ENCODE peak calls at places on chromosome 6, in five cellular contexts. K is heart right ventricle; E is endothelial cell; Y is T1000; M is central memory CD4-positive, alpha-beta T cell. V is an unnamed sample.

GRCh38 chr6:105849741-105850140 is 236.4 kb upstream of the PRDM1 start:
- DNase-seq in K (no peak), Y (no peak), E (no peak), M (no peak), V (no peak)

GRCh38 chr6:36600564-36601146 is 6.5 kb downstream of the SRSF3 start:
- DNase-seq in Y (no peak), K (no peak), M (no peak), E (no peak), V (no peak)

GRCh38 chr6:154039231-154039842 is at the start of gene OPRM1:
- DNase-seq in E (peak), K (peak), M (no peak), Y (no peak), V (no peak)

GRCh38 chr6:136210450-136211165 is 39.5 kb downstream of the MTFR2 start:
- DNase-seq in K (no peak), M (no peak), E (no peak), Y (no peak), V (no peak)

GRCh38 chr6:115896538-115897129 is 164.1 kb downstream of the FRK start:
- DNase-seq in K (no peak), Y (no peak), E (peak), M (no peak), V (peak)

GRCh38 chr6:18147160-18147559 is 7.7 kb downstream of the TPMT start:
- DNase-seq in Y (no peak), M (no peak), E (no peak), K (no peak), V (no peak)

GRCh38 chr6:75581231-75581630 is 20.4 kb upstream of the SENP6 start:
- DNase-seq in E (no peak), K (no peak), M (no peak), Y (no peak), V (no peak)

GRCh38 chr6:69827491-69827890 is 30.7 kb upstream of the LMBRD1 start:
- DNase-seq in K (no peak), Y (no peak), E (no peak), M (no peak), V (no peak)

GRCh38 chr6:158207452-158207788 is 39.3 kb downstream of the GTF2H5 start:
- DNase-seq in K (no peak), Y (no peak), E (no peak), M (no peak), V (no peak)

GRCh38 chr6:142014515-142014914 is 118.2 kb upstream of the GJE1 start:
- DNase-seq in E (peak), Y (peak), K (no peak), M (no peak), V (no peak)

GRCh38 chr6:138562691-138563090 is 63.4 kb upstream of the NHSL1 start:
- DNase-seq in K (no peak), Y (no peak), M (no peak), E (no peak), V (no peak)

GRCh38 chr6:25727028-25727427 is 27.5 kb upstream of the SLC17A4 start:
- DNase-seq in E (no peak), Y (no peak), M (no peak), K (no peak), V (no peak)

GRCh38 chr6:118377711-118378414 is 170.2 kb upstream of the PLN start:
- DNase-seq in K (peak), Y (no peak), E (no peak), M (no peak), V (no peak)

GRCh38 chr6:156398371-156398770 is 378.8 kb upstream of the ARID1B start:
- DNase-seq in K (no peak), M (no peak), E (no peak), Y (no peak), V (no peak)

GRCh38 chr6:113347420-113347819 is 509.7 kb upstream of the MARCKS start:
- DNase-seq in K (no peak), M (no peak), Y (no peak), E (no peak), V (no peak)

GRCh38 chr6:17622144-17622543 is 22.0 kb downstream of the FAM8A1 start:
- DNase-seq in K (no peak), M (no peak), Y (no peak), E (no peak), V (no peak)

GRCh38 chr6:75094614-75095321 is 111.1 kb downstream of the COL12A1 start:
- DNase-seq in E (no peak), K (no peak), Y (no peak), M (no peak), V (no peak)

GRCh38 chr6:156109713-156110112 is 654.1 kb upstream of the NOX3 start:
- DNase-seq in E (no peak), M (no peak), Y (no peak), K (no peak), V (no peak)

GRCh38 chr6:13360671-13361540 is 32.6 kb upstream of the TBC1D7 start:
- DNase-seq in Y (no peak), M (no peak), K (peak), E (no peak), V (no peak)

GRCh38 chr6:3584611-3585010 is 127.8 kb upstream of the SLC22A23 start:
- DNase-seq in M (no peak), K (no peak), E (no peak), Y (no peak), V (no peak)

GRCh38 chr6:33692078-33692759 is 19.3 kb downstream of the UQCC2 start:
- DNase-seq in K (peak), M (no peak), E (no peak), Y (no peak), V (peak)

GRCh38 chr6:170265655-170266054 is 25.2 kb downstream of the DLL1 start:
- DNase-seq in E (no peak), M (no peak), Y (no peak), K (peak), V (peak)

GRCh38 chr6:163192591-163192990 is 221.9 kb upstream of the QKI start:
- DNase-seq in Y (no peak), K (no peak), E (no peak), M (no peak), V (no peak)